ENCODE peak calls at places on chromosome 12, in eight cellular contexts. One of them, this sample, is unnamed.

GRCh38 chr12:85923767-85924331 is 49.8 kb downstream of the NTS start:
- DNase-seq in HEK293T: no peak
- DNase-seq in stimulated activated CD4-positive, alpha-beta T cell treated with anti-CD3 and anti-CD28 coated beads, Interleukin-2, amount 100 ng/mL, for 48 hours: no peak
- DNase-seq in mucosa of gallbladder: no peak
- DNase-seq in NCI-H1417 treated with DMSO at 0.1 percent for 48 hours: peak
- DNase-seq in NB4: peak
- DNase-seq in activated CD8-positive, alpha-beta memory T cell treated with anti-CD3 and anti-CD28 coated beads for 1 hour: no peak
- DNase-seq in ACHN: peak
- DNase-seq in this sample: no peak

GRCh38 chr12:81245918-81246611 is 168.2 kb downstream of the ACSS3 start:
- DNase-seq in HEK293T: peak
- DNase-seq in activated CD8-positive, alpha-beta memory T cell treated with anti-CD3 and anti-CD28 coated beads for 1 hour: no peak
- DNase-seq in NCI-H1417 treated with DMSO at 0.1 percent for 48 hours: no peak
- DNase-seq in stimulated activated CD4-positive, alpha-beta T cell treated with anti-CD3 and anti-CD28 coated beads, Interleukin-2, amount 100 ng/mL, for 48 hours: no peak
- DNase-seq in ACHN: no peak
- DNase-seq in mucosa of gallbladder: no peak
- DNase-seq in NB4: peak
- DNase-seq in this sample: no peak

GRCh38 chr12:128969480-128970055 is 116.3 kb downstream of the GLT1D1 start:
- DNase-seq in ACHN: peak
- DNase-seq in HEK293T: peak
- DNase-seq in NB4: peak
- DNase-seq in NCI-H1417 treated with DMSO at 0.1 percent for 48 hours: peak
- DNase-seq in activated CD8-positive, alpha-beta memory T cell treated with anti-CD3 and anti-CD28 coated beads for 1 hour: no peak
- DNase-seq in stimulated activated CD4-positive, alpha-beta T cell treated with anti-CD3 and anti-CD28 coated beads, Interleukin-2, amount 100 ng/mL, for 48 hours: no peak
- DNase-seq in mucosa of gallbladder: peak
- DNase-seq in this sample: peak

GRCh38 chr12:122483969-122484368 is 16.8 kb downstream of the ZCCHC8 start:
- DNase-seq in NB4: no peak
- DNase-seq in stimulated activated CD4-positive, alpha-beta T cell treated with anti-CD3 and anti-CD28 coated beads, Interleukin-2, amount 100 ng/mL, for 48 hours: no peak
- DNase-seq in mucosa of gallbladder: no peak
- DNase-seq in ACHN: no peak
- DNase-seq in activated CD8-positive, alpha-beta memory T cell treated with anti-CD3 and anti-CD28 coated beads for 1 hour: no peak
- DNase-seq in HEK293T: no peak
- DNase-seq in NCI-H1417 treated with DMSO at 0.1 percent for 48 hours: no peak
- DNase-seq in this sample: no peak

GRCh38 chr12:128973883-128974681 is 120.8 kb downstream of the GLT1D1 start:
- DNase-seq in activated CD8-positive, alpha-beta memory T cell treated with anti-CD3 and anti-CD28 coated beads for 1 hour: no peak
- DNase-seq in mucosa of gallbladder: no peak
- DNase-seq in stimulated activated CD4-positive, alpha-beta T cell treated with anti-CD3 and anti-CD28 coated beads, Interleukin-2, amount 100 ng/mL, for 48 hours: no peak
- DNase-seq in HEK293T: no peak
- DNase-seq in NB4: no peak
- DNase-seq in ACHN: no peak
- DNase-seq in NCI-H1417 treated with DMSO at 0.1 percent for 48 hours: no peak
- DNase-seq in this sample: no peak

GRCh38 chr12:109554761-109555160 is 18.5 kb downstream of the MMAB start:
- DNase-seq in ACHN: no peak
- DNase-seq in activated CD8-positive, alpha-beta memory T cell treated with anti-CD3 and anti-CD28 coated beads for 1 hour: no peak
- DNase-seq in NCI-H1417 treated with DMSO at 0.1 percent for 48 hours: no peak
- DNase-seq in stimulated activated CD4-positive, alpha-beta T cell treated with anti-CD3 and anti-CD28 coated beads, Interleukin-2, amount 100 ng/mL, for 48 hours: no peak
- DNase-seq in HEK293T: no peak
- DNase-seq in NB4: no peak
- DNase-seq in mucosa of gallbladder: no peak
- DNase-seq in this sample: no peak

GRCh38 chr12:100017056-100017455 is 32.3 kb upstream of the ANKS1B start:
- DNase-seq in NB4: no peak
- DNase-seq in stimulated activated CD4-positive, alpha-beta T cell treated with anti-CD3 and anti-CD28 coated beads, Interleukin-2, amount 100 ng/mL, for 48 hours: no peak
- DNase-seq in mucosa of gallbladder: no peak
- DNase-seq in activated CD8-positive, alpha-beta memory T cell treated with anti-CD3 and anti-CD28 coated beads for 1 hour: no peak
- DNase-seq in ACHN: no peak
- DNase-seq in NCI-H1417 treated with DMSO at 0.1 percent for 48 hours: no peak
- DNase-seq in HEK293T: no peak
- DNase-seq in this sample: no peak

GRCh38 chr12:132489602-132490239 is at the start of gene FBRSL1:
- DNase-seq in stimulated activated CD4-positive, alpha-beta T cell treated with anti-CD3 and anti-CD28 coated beads, Interleukin-2, amount 100 ng/mL, for 48 hours: peak
- DNase-seq in HEK293T: peak
- DNase-seq in activated CD8-positive, alpha-beta memory T cell treated with anti-CD3 and anti-CD28 coated beads for 1 hour: peak
- DNase-seq in NB4: peak
- DNase-seq in NCI-H1417 treated with DMSO at 0.1 percent for 48 hours: peak
- DNase-seq in mucosa of gallbladder: peak
- DNase-seq in ACHN: peak
- DNase-seq in this sample: no peak

GRCh38 chr12:92729773-92730305 is 27.1 kb downstream of the PLEKHG7 start:
- DNase-seq in ACHN: no peak
- DNase-seq in NCI-H1417 treated with DMSO at 0.1 percent for 48 hours: no peak
- DNase-seq in HEK293T: no peak
- DNase-seq in activated CD8-positive, alpha-beta memory T cell treated with anti-CD3 and anti-CD28 coated beads for 1 hour: no peak
- DNase-seq in stimulated activated CD4-positive, alpha-beta T cell treated with anti-CD3 and anti-CD28 coated beads, Interleukin-2, amount 100 ng/mL, for 48 hours: no peak
- DNase-seq in mucosa of gallbladder: no peak
- DNase-seq in NB4: peak
- DNase-seq in this sample: no peak

GRCh38 chr12:51270847-51271518 is 768 bp upstream of the SMAGP start:
- DNase-seq in NCI-H1417 treated with DMSO at 0.1 percent for 48 hours: no peak
- DNase-seq in ACHN: peak
- DNase-seq in mucosa of gallbladder: peak
- DNase-seq in activated CD8-positive, alpha-beta memory T cell treated with anti-CD3 and anti-CD28 coated beads for 1 hour: no peak
- DNase-seq in stimulated activated CD4-positive, alpha-beta T cell treated with anti-CD3 and anti-CD28 coated beads, Interleukin-2, amount 100 ng/mL, for 48 hours: no peak
- DNase-seq in HEK293T: no peak
- DNase-seq in NB4: peak
- DNase-seq in this sample: no peak

GRCh38 chr12:115752913-115753726 is 524.4 kb downstream of the MED13L start:
- DNase-seq in ACHN: peak
- DNase-seq in stimulated activated CD4-positive, alpha-beta T cell treated with anti-CD3 and anti-CD28 coated beads, Interleukin-2, amount 100 ng/mL, for 48 hours: no peak
- DNase-seq in NCI-H1417 treated with DMSO at 0.1 percent for 48 hours: no peak
- DNase-seq in mucosa of gallbladder: peak
- DNase-seq in activated CD8-positive, alpha-beta memory T cell treated with anti-CD3 and anti-CD28 coated beads for 1 hour: no peak
- DNase-seq in NB4: peak
- DNase-seq in HEK293T: peak
- DNase-seq in this sample: no peak

GRCh38 chr12:69555461-69555860 is 29.8 kb upstream of the CCT2 start:
- DNase-seq in NB4: no peak
- DNase-seq in NCI-H1417 treated with DMSO at 0.1 percent for 48 hours: no peak
- DNase-seq in activated CD8-positive, alpha-beta memory T cell treated with anti-CD3 and anti-CD28 coated beads for 1 hour: no peak
- DNase-seq in HEK293T: no peak
- DNase-seq in ACHN: peak
- DNase-seq in stimulated activated CD4-positive, alpha-beta T cell treated with anti-CD3 and anti-CD28 coated beads, Interleukin-2, amount 100 ng/mL, for 48 hours: no peak
- DNase-seq in mucosa of gallbladder: no peak
- DNase-seq in this sample: no peak

GRCh38 chr12:126084480-126084879 is 1019.2 kb downstream of the AACS start:
- DNase-seq in NCI-H1417 treated with DMSO at 0.1 percent for 48 hours: no peak
- DNase-seq in NB4: no peak
- DNase-seq in ACHN: no peak
- DNase-seq in stimulated activated CD4-positive, alpha-beta T cell treated with anti-CD3 and anti-CD28 coated beads, Interleukin-2, amount 100 ng/mL, for 48 hours: no peak
- DNase-seq in HEK293T: no peak
- DNase-seq in activated CD8-positive, alpha-beta memory T cell treated with anti-CD3 and anti-CD28 coated beads for 1 hour: no peak
- DNase-seq in mucosa of gallbladder: peak
- DNase-seq in this sample: no peak

GRCh38 chr12:30908389-30909087 is 18.0 kb upstream of the TSPAN11 start:
- DNase-seq in mucosa of gallbladder: no peak
- DNase-seq in NCI-H1417 treated with DMSO at 0.1 percent for 48 hours: no peak
- DNase-seq in stimulated activated CD4-positive, alpha-beta T cell treated with anti-CD3 and anti-CD28 coated beads, Interleukin-2, amount 100 ng/mL, for 48 hours: no peak
- DNase-seq in NB4: no peak
- DNase-seq in activated CD8-positive, alpha-beta memory T cell treated with anti-CD3 and anti-CD28 coated beads for 1 hour: no peak
- DNase-seq in ACHN: no peak
- DNase-seq in HEK293T: no peak
- DNase-seq in this sample: no peak

GRCh38 chr12:122891661-122892525 is 4.0 kb downstream of the VPS37B start:
- DNase-seq in NB4: peak
- DNase-seq in NCI-H1417 treated with DMSO at 0.1 percent for 48 hours: no peak
- DNase-seq in HEK293T: no peak
- DNase-seq in stimulated activated CD4-positive, alpha-beta T cell treated with anti-CD3 and anti-CD28 coated beads, Interleukin-2, amount 100 ng/mL, for 48 hours: no peak
- DNase-seq in mucosa of gallbladder: no peak
- DNase-seq in activated CD8-positive, alpha-beta memory T cell treated with anti-CD3 and anti-CD28 coated beads for 1 hour: no peak
- DNase-seq in ACHN: no peak
- DNase-seq in this sample: no peak

GRCh38 chr12:13534645-13535398 is 338.3 kb downstream of the EMP1 start:
- DNase-seq in NCI-H1417 treated with DMSO at 0.1 percent for 48 hours: no peak
- DNase-seq in activated CD8-positive, alpha-beta memory T cell treated with anti-CD3 and anti-CD28 coated beads for 1 hour: peak
- DNase-seq in mucosa of gallbladder: peak
- DNase-seq in ACHN: peak
- DNase-seq in HEK293T: peak
- DNase-seq in stimulated activated CD4-positive, alpha-beta T cell treated with anti-CD3 and anti-CD28 coated beads, Interleukin-2, amount 100 ng/mL, for 48 hours: peak
- DNase-seq in NB4: peak
- DNase-seq in this sample: no peak

GRCh38 chr12:3077572-3078081 is 448 bp downstream of the TSPAN9 start:
- DNase-seq in NB4: no peak
- DNase-seq in stimulated activated CD4-positive, alpha-beta T cell treated with anti-CD3 and anti-CD28 coated beads, Interleukin-2, amount 100 ng/mL, for 48 hours: no peak
- DNase-seq in ACHN: peak
- DNase-seq in NCI-H1417 treated with DMSO at 0.1 percent for 48 hours: no peak
- DNase-seq in HEK293T: no peak
- DNase-seq in activated CD8-positive, alpha-beta memory T cell treated with anti-CD3 and anti-CD28 coated beads for 1 hour: no peak
- DNase-seq in mucosa of gallbladder: peak
- DNase-seq in this sample: no peak

GRCh38 chr12:131309700-131310099 is 356.0 kb downstream of the ADGRD1 start:
- DNase-seq in HEK293T: no peak
- DNase-seq in ACHN: no peak
- DNase-seq in mucosa of gallbladder: no peak
- DNase-seq in NB4: no peak
- DNase-seq in activated CD8-positive, alpha-beta memory T cell treated with anti-CD3 and anti-CD28 coated beads for 1 hour: no peak
- DNase-seq in NCI-H1417 treated with DMSO at 0.1 percent for 48 hours: no peak
- DNase-seq in stimulated activated CD4-positive, alpha-beta T cell treated with anti-CD3 and anti-CD28 coated beads, Interleukin-2, amount 100 ng/mL, for 48 hours: no peak
- DNase-seq in this sample: no peak

This sample was measured in cerebellar nuclear complex.